ENCODE peak calls at places on chromosomes 2 and 18, in nine cellular contexts. H is pancreas; Q is aorta; P is hepatocyte; W is CD8-positive, alpha-beta T cell; S is CD4-positive, CD25-positive, alpha-beta regulatory T cell; N is left ventricle myocardium inferior; U is endodermal cell; F is SK-N-SH. L is an unnamed sample.

GRCh38 chr2:3785220-3785889 is 82.0 kb downstream of the DCDC2C start:
- DNase-seq in H (no peak), Q (no peak), P (no peak), W (no peak), S (no peak), N (no peak), U (peak; percentile 64), F (no peak), L (no peak)

GRCh38 chr2:197431858-197432257 is 3.0 kb downstream of the SF3B1 start:
- DNase-seq in H (no peak), Q (no peak), P (no peak), W (no peak), S (no peak), N (no peak), U (no peak), F (no peak), L (no peak)

GRCh38 chr2:113136828-113137775 is 9.7 kb downstream of the IL1RN start:
- DNase-seq in H (no peak), Q (no peak), P (peak; percentile 73), W (peak; percentile 48), S (peak; percentile 46), N (no peak), U (peak; percentile 74), F (peak; percentile 48), L (peak; percentile 54)

GRCh38 chr18:73201940-73202339 is 334.2 kb upstream of the NETO1 start:
- DNase-seq in H (no peak), Q (no peak), P (no peak), W (no peak), S (no peak), N (no peak), U (no peak), F (no peak), L (no peak)

GRCh38 chr2:196639180-196640030 is at the start of gene CCDC150:
- DNase-seq in H (peak; percentile 97), Q (peak; percentile 96), P (peak; percentile 97), W (peak; percentile 92), S (peak; percentile 94), N (peak; percentile 93), U (peak; percentile 98), F (peak; percentile 96), L (peak; percentile 95)

GRCh38 chr2:122977580-122977979 is 1047.5 kb upstream of the CNTNAP5 start:
- DNase-seq in H (no peak), Q (no peak), P (no peak), W (no peak), S (no peak), N (no peak), U (no peak), F (no peak), L (no peak)

GRCh38 chr2:176068037-176068832 is 15.5 kb downstream of the EVX2 start:
- DNase-seq in H (no peak), Q (no peak), P (no peak), W (no peak), S (no peak), N (no peak), U (peak; percentile 64), F (no peak), L (no peak)

GRCh38 chr2:20623241-20623640 is 27.7 kb downstream of the HS1BP3 start:
- DNase-seq in H (no peak), Q (peak; percentile 25), P (no peak), W (no peak), S (no peak), N (peak; percentile 10), U (peak; percentile 15), F (no peak), L (no peak)

GRCh38 chr2:5742126-5742525 is 49.9 kb downstream of the SOX11 start:
- DNase-seq in H (no peak), Q (no peak), P (no peak), W (no peak), S (no peak), N (no peak), U (no peak), F (peak; percentile 35), L (no peak)

GRCh38 chr18:58321986-58322385 is 278.0 kb downstream of the NEDD4L start:
- DNase-seq in H (peak; percentile 56), Q (peak; percentile 69), P (peak; percentile 82), W (peak; percentile 42), S (peak; percentile 76), N (peak; percentile 41), U (peak; percentile 73), F (peak; percentile 78), L (peak; percentile 78)

GRCh38 chr2:65227471-65228248 is at the start of gene ACTR2:
- DNase-seq in H (peak; percentile 98), Q (peak; percentile 98), P (peak; percentile 97), W (peak; percentile 92), S (peak; percentile 94), N (peak; percentile 96), U (peak; percentile 99), F (peak; percentile 96), L (peak; percentile 97)

GRCh38 chr2:220811952-220812570 is 760.0 kb downstream of the EPHA4 start:
- DNase-seq in H (no peak), Q (no peak), P (no peak), W (no peak), S (no peak), N (no peak), U (no peak), F (no peak), L (no peak)

DNA sequence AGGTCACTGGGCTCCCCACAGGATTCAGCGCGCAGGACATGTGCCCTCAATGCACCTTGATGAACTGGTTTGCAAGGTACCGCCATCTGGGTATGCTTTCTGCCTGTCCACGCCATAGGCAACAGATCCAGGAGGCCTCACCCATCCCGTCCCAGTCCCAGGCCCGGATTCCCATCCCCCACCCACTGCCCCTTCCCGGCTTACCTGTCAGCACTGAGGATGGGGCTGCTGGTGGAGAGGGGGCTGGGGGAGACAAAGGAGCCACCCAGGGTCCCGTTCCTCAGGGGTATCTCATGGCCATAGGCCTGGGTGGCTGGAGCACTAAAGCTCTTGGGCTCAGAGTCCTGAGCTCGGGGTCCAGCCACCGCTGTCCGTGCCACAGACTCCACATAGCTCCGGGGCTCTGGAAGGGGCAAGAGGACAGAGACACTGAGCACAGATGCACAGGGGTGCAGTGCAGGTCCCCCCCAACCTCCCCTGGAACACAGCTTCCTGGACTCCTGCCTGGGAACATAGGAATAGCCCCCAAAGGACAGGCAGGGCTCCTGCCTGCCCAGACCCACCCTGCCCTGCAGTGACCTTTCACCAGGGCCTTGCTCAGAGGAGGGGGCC is 181.2 kb downstream of the TNS1 start:
- DNase-seq in H (peak; percentile 62), Q (no peak), P (no peak), W (no peak), S (no peak), N (peak; percentile 15), U (no peak), F (no peak), L (no peak)
- H3K27ac ChIP-seq in H (no peak overlapping the region), Q (peak overlapping the region; percentile 72), P (no peak overlapping the region), W (no peak overlapping the region), S (no peak overlapping the region), N (peak overlapping the region; percentile 95), U (no peak overlapping the region), F (no peak overlapping the region), L (no peak overlapping the region)

GRCh38 chr2:95306306-95306895 is 9.3 kb downstream of the KCNIP3 start:
- DNase-seq in H (no peak), Q (no peak), P (no peak), W (no peak), S (no peak), N (no peak), U (no peak), F (no peak), L (no peak)
- H3K36me3 ChIP-seq in H (no peaks in the 10 kb centered on the region), Q (no peaks in the 10 kb centered on the region), P (no peaks in the 10 kb centered on the region), W (no peaks in the 10 kb centered on the region), S (no peaks in the 10 kb centered on the region), N (no peaks in the 10 kb centered on the region), U (no peaks in the 10 kb centered on the region), F (no peaks in the 10 kb centered on the region), L (no peaks in the 10 kb centered on the region)

DNA sequence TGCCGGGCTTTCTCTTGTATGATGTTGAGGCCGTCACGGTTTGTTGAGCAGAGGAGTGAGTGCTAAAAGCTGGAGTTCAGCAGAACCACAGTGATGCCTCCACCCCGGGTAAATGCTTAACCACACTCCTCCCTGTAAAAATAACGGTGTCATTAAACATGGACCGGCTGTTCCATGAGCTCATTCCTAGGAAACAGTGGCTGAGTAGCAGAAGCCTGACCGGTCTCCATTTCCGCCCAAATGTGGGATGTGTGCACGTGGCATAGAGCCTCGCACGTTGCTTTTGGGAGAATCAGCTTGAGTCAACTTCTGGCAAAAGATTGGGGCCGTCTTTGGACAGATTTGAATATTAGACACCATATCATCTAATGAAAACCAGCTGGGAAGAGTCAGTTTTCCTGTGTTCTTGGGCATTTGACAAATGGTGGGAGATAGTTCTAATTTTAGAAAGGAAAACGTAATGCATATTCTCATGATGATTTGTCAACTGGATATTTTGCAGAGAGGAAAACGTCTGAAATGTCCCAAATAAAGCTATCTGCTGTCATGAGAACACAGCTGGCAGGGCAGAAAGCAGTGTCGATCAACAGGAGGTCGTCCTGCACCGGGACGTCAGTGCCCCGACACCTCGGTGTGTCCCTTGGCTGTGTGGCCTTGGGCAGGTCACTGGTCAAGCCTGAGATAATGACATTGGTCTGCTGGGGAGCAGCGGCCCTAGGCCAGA is 42.4 kb downstream of the LRRFIP1 start:
- DNase-seq in H (no peak), Q (peak; percentile 84), P (peak; percentile 67), W (no peak), S (no peak), N (peak; percentile 72), U (no peak), F (peak; percentile 48), L (peak; percentile 83)
- H3K27ac ChIP-seq in H (no peak overlapping the region), Q (peak overlapping the region; percentile 25), P (peak overlapping the region; percentile 55), W (no peak overlapping the region), S (no peak overlapping the region), N (peak overlapping the region; percentile 85), U (no peak overlapping the region), F (peak overlapping the region; percentile 96), L (no peak overlapping the region)

GRCh38 chr2:53881360-53881759 is 21.6 kb upstream of the GPR75 start:
- DNase-seq in H (no peak), Q (no peak), P (no peak), W (no peak), S (no peak), N (no peak), U (no peak), F (no peak), L (no peak)

GRCh38 chr2:53884883-53885282 is 25.1 kb upstream of the GPR75 start:
- DNase-seq in H (no peak), Q (no peak), P (no peak), W (no peak), S (no peak), N (no peak), U (no peak), F (no peak), L (no peak)

GRCh38 chr2:53880756-53881155 is 21.0 kb upstream of the GPR75 start:
- DNase-seq in H (no peak), Q (no peak), P (no peak), W (no peak), S (no peak), N (no peak), U (no peak), F (no peak), L (no peak)

DNA sequence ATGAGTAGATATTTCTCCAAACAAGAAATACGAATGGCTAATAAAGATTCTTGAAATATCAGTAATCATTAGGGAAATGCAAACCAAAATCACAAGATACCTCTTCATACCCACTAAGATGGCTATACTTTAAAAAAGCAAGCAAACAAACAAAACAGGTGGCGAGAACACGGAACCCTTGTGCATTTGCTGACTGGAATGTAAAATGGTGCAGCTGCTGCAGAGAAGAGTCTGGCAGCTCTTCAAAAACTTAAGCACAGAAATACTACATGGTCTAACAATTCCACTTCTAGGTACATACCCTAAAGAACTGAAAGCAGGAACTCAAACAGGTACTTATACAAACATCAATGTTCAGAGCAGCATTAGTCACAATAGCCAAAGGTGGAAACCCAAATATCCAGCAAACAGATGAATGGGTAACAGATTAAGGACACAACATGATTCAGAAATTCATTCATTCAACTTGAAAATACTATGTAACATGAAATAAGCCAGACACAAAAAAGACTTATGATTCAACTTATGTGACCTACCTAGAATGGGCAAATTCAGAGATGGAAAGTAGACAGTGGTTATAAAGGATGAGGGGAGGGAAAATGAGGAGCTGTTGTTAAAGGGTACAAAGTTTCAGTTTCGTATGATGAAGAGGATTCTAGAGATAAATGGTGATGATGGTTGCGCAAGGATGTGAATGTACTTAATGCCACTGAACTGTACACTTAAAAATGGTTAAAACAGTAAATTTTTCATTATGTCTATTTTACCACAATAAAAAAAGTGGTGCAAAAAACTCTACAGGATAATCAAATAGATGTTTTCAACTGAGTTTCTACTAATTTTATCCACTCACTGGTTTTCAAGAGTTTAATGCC is 26.9 kb upstream of the GPR75 start:
- DNase-seq in H (no peak), Q (no peak), P (no peak), W (no peak), S (no peak), N (no peak), U (no peak), F (no peak), L (no peak)
- H3K36me3 ChIP-seq in H (peaks cover 12% of the 10 kb centered on the region), Q (peaks cover 13% of the 10 kb centered on the region), P (peaks cover 5% of the 10 kb centered on the region), W (peaks cover 45% of the 10 kb centered on the region), S (peaks cover 94% of the 10 kb centered on the region), N (peaks cover 100% of the 10 kb centered on the region), U (peaks cover 98% of the 10 kb centered on the region), F (peaks cover 68% of the 10 kb centered on the region), L (peaks cover 20% of the 10 kb centered on the region)